ENCODE peak calls at places on chromosome 21, in four cellular contexts. F is Right ventricle myocardium superior; G is stimulated activated CD4-positive, alpha-beta T cell treated with anti-CD3 and anti-CD28 coated beads, Interleukin-1b, Interleukin-23, amount 100 ng/mL, for 4 hours; K is EL. A is an unnamed sample.
A peak's percentile ranks its signal among the peaks of the same experiment; 100 is the strongest.

GRCh38 chr21:29163381-29164115 is 33.1 kb downstream of the MAP3K7CL start:
- DNase-seq in F (no peak), G (no peak), K (peak; percentile 40), A (no peak)

GRCh38 chr21:36917487-36918158 is 48.8 kb downstream of the HLCS start:
- DNase-seq in F (no peak), G (no peak), K (peak; percentile 43), A (peak; percentile 44)

GRCh38 chr21:37413553-37414291 is 47.1 kb downstream of the DYRK1A start:
- DNase-seq in F (no peak), G (no peak), K (no peak), A (no peak)

GRCh38 chr21:26194811-26195251 is 24.3 kb upstream of the APP start:
- DNase-seq in F (no peak), G (no peak), K (peak; percentile 54), A (no peak)

GRCh38 chr21:39612233-39613028 is at the start of gene B3GALT5:
- DNase-seq in F (no peak), G (no peak), K (peak; percentile 38), A (peak; percentile 10)

GRCh38 chr21:36966846-36967657 is 583 bp upstream of the HLCS start:
- DNase-seq in F (no peak), G (no peak), K (no peak), A (peak; percentile 35)

GRCh38 chr21:37257967-37258877 is 8.9 kb downstream of the VPS26C start:
- DNase-seq in F (peak; percentile 68), G (peak; percentile 64), K (peak; percentile 74), A (no peak)

GRCh38 chr21:29481641-29482040 is 182.9 kb downstream of the BACH1 start:
- DNase-seq in F (no peak), G (no peak), K (peak; percentile 83), A (no peak)

GRCh38 chr21:30349572-30349971 is 1.2 kb upstream of the KRTAP23-1 start:
- DNase-seq in F (no peak), G (no peak), K (no peak), A (no peak)

GRCh38 chr21:32046191-32046590 is 173.4 kb downstream of the HUNK start:
- DNase-seq in F (no peak), G (no peak), K (no peak), A (peak; percentile 40)

GRCh38 chr21:45548711-45549491 is 6.7 kb upstream of the SLC19A1 start:
- DNase-seq in F (no peak), G (no peak), K (no peak), A (no peak)

GRCh38 chr21:42513985-42514882 is 582 bp downstream of the SLC37A1 start:
- DNase-seq in F (peak; percentile 71), G (peak; percentile 69), K (peak; percentile 19), A (no peak)

GRCh38 chr21:14691924-14692323 is 145.8 kb upstream of the SAMSN1 start:
- DNase-seq in F (no peak), G (no peak), K (no peak), A (no peak)

A was measured in A172.